ENCODE peak calls at places on chromosomes 11 and 22, in nine cellular contexts. One of them, this sample, is unnamed. For H3K4me1, the result is how much of the 10 kb centered on the place peaks cover.

GRCh38 chr22:24177456-24177855 is 3.8 kb upstream of the SUSD2 start:
- DNase-seq in cardiac muscle cell: no peak
- DNase-seq in foreskin keratinocyte: no peak
- DNase-seq in tibial artery: no peak
- DNase-seq in astrocyte: no peak
- DNase-seq in neural progenitor cell: no peak
- DNase-seq in adrenal gland: no peak
- DNase-seq in esophagus squamous epithelium: no peak
- DNase-seq in BE2C: no peak
- DNase-seq in this sample: peak

GRCh38 chr11:1139441-1140066 is 18.2 kb upstream of the MUC5AC start:
- DNase-seq in cardiac muscle cell: no peak
- DNase-seq in foreskin keratinocyte: no peak
- DNase-seq in tibial artery: no peak
- DNase-seq in astrocyte: peak
- DNase-seq in neural progenitor cell: no peak
- DNase-seq in adrenal gland: peak
- DNase-seq in esophagus squamous epithelium: no peak
- DNase-seq in BE2C: no peak
- DNase-seq in this sample: no peak

GRCh38 chr11:62245271-62245753 is 3.3 kb downstream of the SCGB1D2 start:
- DNase-seq in cardiac muscle cell: peak
- DNase-seq in foreskin keratinocyte: no peak
- DNase-seq in tibial artery: no peak
- DNase-seq in astrocyte: peak
- DNase-seq in neural progenitor cell: peak
- DNase-seq in adrenal gland: no peak
- DNase-seq in esophagus squamous epithelium: no peak
- DNase-seq in BE2C: peak
- DNase-seq in this sample: peak

GRCh38 chr11:122931510-122931909 is 49.0 kb downstream of the JHY start:
- DNase-seq in cardiac muscle cell: no peak
- DNase-seq in foreskin keratinocyte: no peak
- DNase-seq in tibial artery: no peak
- DNase-seq in astrocyte: no peak
- DNase-seq in neural progenitor cell: peak
- DNase-seq in adrenal gland: no peak
- DNase-seq in esophagus squamous epithelium: no peak
- DNase-seq in BE2C: no peak
- DNase-seq in this sample: no peak

GRCh38 chr22:48874956-48875355 is 952.7 kb downstream of the BRD1 start:
- DNase-seq in cardiac muscle cell: no peak
- DNase-seq in foreskin keratinocyte: no peak
- DNase-seq in tibial artery: no peak
- DNase-seq in astrocyte: no peak
- DNase-seq in neural progenitor cell: no peak
- DNase-seq in adrenal gland: no peak
- DNase-seq in esophagus squamous epithelium: no peak
- DNase-seq in BE2C: no peak
- DNase-seq in this sample: no peak

GRCh38 chr11:2535673-2536439 is 91.0 kb downstream of the KCNQ1 start:
- DNase-seq in cardiac muscle cell: no peak
- DNase-seq in foreskin keratinocyte: no peak
- DNase-seq in tibial artery: peak
- DNase-seq in astrocyte: no peak
- DNase-seq in neural progenitor cell: no peak
- DNase-seq in adrenal gland: peak
- DNase-seq in esophagus squamous epithelium: no peak
- DNase-seq in BE2C: peak
- DNase-seq in this sample: no peak

GRCh38 chr11:9906043-9906791 is 242.3 kb downstream of the SWAP70 start:
- DNase-seq in cardiac muscle cell: no peak
- DNase-seq in foreskin keratinocyte: peak
- DNase-seq in tibial artery: no peak
- DNase-seq in astrocyte: peak
- DNase-seq in neural progenitor cell: peak
- DNase-seq in adrenal gland: no peak
- DNase-seq in esophagus squamous epithelium: no peak
- DNase-seq in BE2C: no peak
- DNase-seq in this sample: no peak

GRCh38 chr22:37750596-37751162 is 53.8 kb downstream of the TRIOBP start:
- DNase-seq in cardiac muscle cell: no peak
- DNase-seq in foreskin keratinocyte: no peak
- DNase-seq in tibial artery: no peak
- DNase-seq in astrocyte: no peak
- DNase-seq in neural progenitor cell: no peak
- DNase-seq in adrenal gland: no peak
- DNase-seq in esophagus squamous epithelium: no peak
- DNase-seq in BE2C: peak
- DNase-seq in this sample: no peak

GRCh38 chr11:114764563-114764962 is 86.2 kb downstream of the NXPE2 start:
- DNase-seq in cardiac muscle cell: no peak
- DNase-seq in foreskin keratinocyte: no peak
- DNase-seq in tibial artery: no peak
- DNase-seq in astrocyte: no peak
- DNase-seq in neural progenitor cell: no peak
- DNase-seq in adrenal gland: no peak
- DNase-seq in esophagus squamous epithelium: no peak
- DNase-seq in BE2C: no peak
- DNase-seq in this sample: no peak

GRCh38 chr11:12838463-12839120 is 164.4 kb downstream of the TEAD1 start:
- DNase-seq in cardiac muscle cell: no peak
- DNase-seq in foreskin keratinocyte: peak
- DNase-seq in tibial artery: no peak
- DNase-seq in astrocyte: no peak
- DNase-seq in neural progenitor cell: no peak
- DNase-seq in adrenal gland: no peak
- DNase-seq in esophagus squamous epithelium: no peak
- DNase-seq in BE2C: no peak
- DNase-seq in this sample: no peak

GRCh38 chr11:11155962-11156815 is 196.9 kb downstream of the CSNK2A3 start:
- DNase-seq in cardiac muscle cell: peak
- DNase-seq in foreskin keratinocyte: no peak
- DNase-seq in tibial artery: no peak
- DNase-seq in astrocyte: no peak
- DNase-seq in neural progenitor cell: peak
- DNase-seq in adrenal gland: no peak
- DNase-seq in esophagus squamous epithelium: no peak
- DNase-seq in BE2C: peak
- DNase-seq in this sample: no peak

GRCh38 chr11:68309621-68310185 is 2.7 kb upstream of the LRP5 start:
- DNase-seq in cardiac muscle cell: peak
- DNase-seq in foreskin keratinocyte: no peak
- DNase-seq in tibial artery: no peak
- DNase-seq in astrocyte: no peak
- DNase-seq in neural progenitor cell: no peak
- DNase-seq in adrenal gland: no peak
- DNase-seq in esophagus squamous epithelium: no peak
- DNase-seq in BE2C: no peak
- DNase-seq in this sample: no peak

GRCh38 chr22:29346659-29347058 is 31.2 kb upstream of the RASL10A start:
- DNase-seq in cardiac muscle cell: no peak
- DNase-seq in foreskin keratinocyte: no peak
- DNase-seq in tibial artery: no peak
- DNase-seq in astrocyte: no peak
- DNase-seq in neural progenitor cell: no peak
- DNase-seq in adrenal gland: no peak
- DNase-seq in esophagus squamous epithelium: no peak
- DNase-seq in BE2C: no peak
- DNase-seq in this sample: no peak

GRCh38 chr22:45238431-45239377 is 2.0 kb downstream of the KIAA0930 start:
- DNase-seq in cardiac muscle cell: no peak
- DNase-seq in foreskin keratinocyte: no peak
- DNase-seq in tibial artery: no peak
- DNase-seq in astrocyte: no peak
- DNase-seq in neural progenitor cell: no peak
- DNase-seq in adrenal gland: no peak
- DNase-seq in esophagus squamous epithelium: no peak
- DNase-seq in BE2C: no peak
- DNase-seq in this sample: no peak

GRCh38 chr11:67466962-67467771 is 1.9 kb downstream of the TMEM134 start:
- DNase-seq in cardiac muscle cell: no peak
- DNase-seq in foreskin keratinocyte: no peak
- DNase-seq in tibial artery: peak
- DNase-seq in astrocyte: no peak
- DNase-seq in neural progenitor cell: no peak
- DNase-seq in adrenal gland: no peak
- DNase-seq in esophagus squamous epithelium: no peak
- DNase-seq in BE2C: no peak
- DNase-seq in this sample: no peak

GRCh38 chr11:13896990-13897353 is 65.6 kb upstream of the SPON1 start:
- DNase-seq in cardiac muscle cell: no peak
- DNase-seq in foreskin keratinocyte: no peak
- DNase-seq in tibial artery: no peak
- DNase-seq in astrocyte: no peak
- DNase-seq in neural progenitor cell: no peak
- DNase-seq in adrenal gland: no peak
- DNase-seq in esophagus squamous epithelium: no peak
- DNase-seq in BE2C: no peak
- DNase-seq in this sample: no peak

GRCh38 chr22:44576311-44577260 is 78.6 kb upstream of the RTL6 start:
- DNase-seq in cardiac muscle cell: no peak
- DNase-seq in foreskin keratinocyte: no peak
- DNase-seq in tibial artery: peak
- DNase-seq in astrocyte: no peak
- DNase-seq in neural progenitor cell: no peak
- DNase-seq in adrenal gland: peak
- DNase-seq in esophagus squamous epithelium: no peak
- DNase-seq in BE2C: no peak
- DNase-seq in this sample: peak

GRCh38 chr11:1288426-1289151 is 20.8 kb downstream of the TOLLIP start:
- DNase-seq in cardiac muscle cell: no peak
- DNase-seq in foreskin keratinocyte: no peak
- DNase-seq in tibial artery: no peak
- DNase-seq in astrocyte: no peak
- DNase-seq in neural progenitor cell: no peak
- DNase-seq in adrenal gland: no peak
- DNase-seq in esophagus squamous epithelium: no peak
- DNase-seq in BE2C: no peak
- DNase-seq in this sample: no peak

GRCh38 chr11:5317301-5317700 is 6.8 kb downstream of the OR51B2 start:
- DNase-seq in cardiac muscle cell: no peak
- DNase-seq in foreskin keratinocyte: no peak
- DNase-seq in tibial artery: no peak
- DNase-seq in astrocyte: no peak
- DNase-seq in neural progenitor cell: no peak
- DNase-seq in adrenal gland: no peak
- DNase-seq in esophagus squamous epithelium: no peak
- DNase-seq in BE2C: no peak
- DNase-seq in this sample: no peak
- TF ChIP-seq CTCF in cardiac muscle cell: no peak
- TF ChIP-seq CTCF in foreskin keratinocyte: no peak
- TF ChIP-seq CTCF in tibial artery: no peak
- TF ChIP-seq CTCF in astrocyte: no peak
- TF ChIP-seq CTCF in neural progenitor cell: no peak
- TF ChIP-seq CTCF in adrenal gland: no peak
- TF ChIP-seq CTCF in esophagus squamous epithelium: no peak
- TF ChIP-seq CTCF in BE2C: no peak
- TF ChIP-seq CTCF in this sample: no peak

GRCh38 chr11:96105197-96105895 is 181.4 kb upstream of the MTMR2 start:
- DNase-seq in cardiac muscle cell: no peak
- DNase-seq in foreskin keratinocyte: no peak
- DNase-seq in tibial artery: no peak
- DNase-seq in astrocyte: no peak
- DNase-seq in neural progenitor cell: no peak
- DNase-seq in adrenal gland: no peak
- DNase-seq in esophagus squamous epithelium: no peak
- DNase-seq in BE2C: peak
- DNase-seq in this sample: no peak

GRCh38 chr11:96107143-96107829 is 183.4 kb upstream of the MTMR2 start:
- DNase-seq in cardiac muscle cell: peak
- DNase-seq in foreskin keratinocyte: no peak
- DNase-seq in tibial artery: no peak
- DNase-seq in astrocyte: no peak
- DNase-seq in neural progenitor cell: peak
- DNase-seq in adrenal gland: no peak
- DNase-seq in esophagus squamous epithelium: no peak
- DNase-seq in BE2C: peak
- DNase-seq in this sample: no peak

GRCh38 chr11:96103102-96103501 is 179.2 kb upstream of the MTMR2 start:
- DNase-seq in cardiac muscle cell: no peak
- DNase-seq in foreskin keratinocyte: no peak
- DNase-seq in tibial artery: no peak
- DNase-seq in astrocyte: no peak
- DNase-seq in neural progenitor cell: no peak
- DNase-seq in adrenal gland: no peak
- DNase-seq in esophagus squamous epithelium: no peak
- DNase-seq in BE2C: no peak
- DNase-seq in this sample: no peak

GRCh38 chr11:96103721-96104120 is 179.8 kb upstream of the MTMR2 start:
- DNase-seq in cardiac muscle cell: no peak
- DNase-seq in foreskin keratinocyte: no peak
- DNase-seq in tibial artery: no peak
- DNase-seq in astrocyte: no peak
- DNase-seq in neural progenitor cell: no peak
- DNase-seq in adrenal gland: no peak
- DNase-seq in esophagus squamous epithelium: no peak
- DNase-seq in BE2C: no peak
- DNase-seq in this sample: no peak

DNA sequence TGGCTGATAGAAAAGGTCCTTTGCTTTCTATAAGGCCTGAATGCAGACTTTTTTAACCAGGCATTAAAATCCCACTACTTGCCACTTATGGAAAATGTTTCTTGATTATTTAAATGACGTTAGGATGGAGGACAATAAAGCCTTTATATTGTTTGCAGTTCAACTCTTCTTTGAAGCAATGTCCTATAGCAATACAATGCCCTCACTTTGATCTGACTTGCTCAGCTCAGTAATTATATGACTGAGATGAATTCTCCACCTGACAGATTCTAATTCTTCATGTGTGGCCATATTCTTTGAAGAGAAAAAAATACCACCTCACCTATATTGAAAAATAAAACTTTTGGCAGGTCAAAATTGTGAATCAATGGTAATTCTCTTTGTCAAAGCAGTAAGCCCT is 182.0 kb upstream of the MTMR2 start:
- DNase-seq in cardiac muscle cell: no peak
- DNase-seq in foreskin keratinocyte: no peak
- DNase-seq in tibial artery: no peak
- DNase-seq in astrocyte: no peak
- DNase-seq in neural progenitor cell: no peak
- DNase-seq in adrenal gland: no peak
- DNase-seq in esophagus squamous epithelium: no peak
- DNase-seq in BE2C: no peak
- DNase-seq in this sample: no peak
- H3K4me1 ChIP-seq in cardiac muscle cell: under half
- H3K4me1 ChIP-seq in foreskin keratinocyte: under half
- H3K4me1 ChIP-seq in tibial artery: under half
- H3K4me1 ChIP-seq in astrocyte: under half
- H3K4me1 ChIP-seq in neural progenitor cell: under half
- H3K4me1 ChIP-seq in adrenal gland: under half
- H3K4me1 ChIP-seq in esophagus squamous epithelium: under half
- H3K4me1 ChIP-seq in BE2C: under half
- H3K4me1 ChIP-seq in this sample: under half

GRCh38 chr11:32374261-32374711 is 61.1 kb downstream of the WT1 start:
- DNase-seq in cardiac muscle cell: peak
- DNase-seq in foreskin keratinocyte: no peak
- DNase-seq in tibial artery: no peak
- DNase-seq in astrocyte: no peak
- DNase-seq in neural progenitor cell: peak
- DNase-seq in adrenal gland: peak
- DNase-seq in esophagus squamous epithelium: no peak
- DNase-seq in BE2C: peak
- DNase-seq in this sample: no peak
- TF ChIP-seq CTCF in cardiac muscle cell: peak
- TF ChIP-seq CTCF in foreskin keratinocyte: peak
- TF ChIP-seq CTCF in tibial artery: no peak
- TF ChIP-seq CTCF in astrocyte: peak
- TF ChIP-seq CTCF in neural progenitor cell: peak
- TF ChIP-seq CTCF in adrenal gland: peak
- TF ChIP-seq CTCF in esophagus squamous epithelium: no peak
- TF ChIP-seq CTCF in BE2C: peak
- TF ChIP-seq CTCF in this sample: no peak

GRCh38 chr11:19508166-19508565 is 204.5 kb upstream of the NAV2 start:
- DNase-seq in cardiac muscle cell: no peak
- DNase-seq in foreskin keratinocyte: no peak
- DNase-seq in tibial artery: no peak
- DNase-seq in astrocyte: no peak
- DNase-seq in neural progenitor cell: no peak
- DNase-seq in adrenal gland: peak
- DNase-seq in esophagus squamous epithelium: no peak
- DNase-seq in BE2C: no peak
- DNase-seq in this sample: no peak
- H3K4me1 ChIP-seq in cardiac muscle cell: under half
- H3K4me1 ChIP-seq in foreskin keratinocyte: under half
- H3K4me1 ChIP-seq in tibial artery: under half
- H3K4me1 ChIP-seq in astrocyte: under half
- H3K4me1 ChIP-seq in neural progenitor cell: under half
- H3K4me1 ChIP-seq in adrenal gland: under half
- H3K4me1 ChIP-seq in esophagus squamous epithelium: under half
- H3K4me1 ChIP-seq in BE2C: under half
- H3K4me1 ChIP-seq in this sample: under half